ENCODE peak calls at places on chromosomes 5 and 9, in five cellular contexts. M is K562, X is endothelial cell of umbilical vein, S is stomach, H is upper lobe of left lung. C is an unnamed sample.

GRCh38 chr5:154312571-154312970 is 122.0 kb downstream of the GALNT10 start:
- DNase-seq in M (no peak), X (peak; percentile 63), S (no peak), H (no peak), C (no peak)

GRCh38 chr9:121686930-121687541 is 35.6 kb downstream of the DAB2IP start:
- DNase-seq in M (peak; percentile 71), X (peak; percentile 78), S (peak; percentile 87), H (peak; percentile 72), C (no peak)

GRCh38 chr5:112975721-112976431 is 722 bp upstream of the DCP2 start:
- DNase-seq in M (no peak), X (no peak), S (no peak), H (no peak), C (no peak)

GRCh38 chr5:108858959-108859358 is 111.3 kb downstream of the FER start:
- DNase-seq in M (peak; percentile 11), X (peak; percentile 2), S (no peak), H (no peak), C (no peak)

GRCh38 chr5:148790545-148791333 is 35.7 kb upstream of the ADRB2 start:
- DNase-seq in M (no peak), X (no peak), S (no peak), H (no peak), C (no peak)

GRCh38 chr5:138492552-138493045 is 27.3 kb downstream of the EGR1 start:
- DNase-seq in M (peak; percentile 44), X (no peak), S (no peak), H (no peak), C (no peak)

GRCh38 chr9:137778336-137778735 is 99.2 kb upstream of the CACNA1B start:
- DNase-seq in M (no peak), X (no peak), S (no peak), H (no peak), C (no peak)

GRCh38 chr9:80885894-80886293 is 803.5 kb downstream of the TLE1 start:
- DNase-seq in M (no peak), X (no peak), S (no peak), H (no peak), C (no peak)

GRCh38 chr5:178546675-178547033 is 43.5 kb downstream of the COL23A1 start:
- DNase-seq in M (no peak), X (no peak), S (no peak), H (no peak), C (no peak)

GRCh38 chr5:141757402-141757801 is 75.4 kb upstream of the ARAP3 start:
- DNase-seq in M (peak; percentile 42), X (peak; percentile 57), S (peak; percentile 47), H (no peak), C (no peak)

GRCh38 chr9:15824310-15824709 is 271.5 kb downstream of the CCDC171 start:
- DNase-seq in M (no peak), X (peak; percentile 23), S (no peak), H (no peak), C (no peak)

GRCh38 chr5:96978812-96979449 is 43.1 kb downstream of the LNPEP start:
- DNase-seq in M (no peak), X (no peak), S (no peak), H (no peak), C (no peak)

GRCh38 chr5:133251296-133252132 is 199.7 kb downstream of the HSPA4 start:
- DNase-seq in M (no peak), X (no peak), S (peak; percentile 81), H (no peak), C (no peak)

GRCh38 chr5:104347119-104347708 is 784.6 kb upstream of the NUDT12 start:
- DNase-seq in M (peak; percentile 1), X (peak; percentile 59), S (no peak), H (no peak), C (no peak)

GRCh38 chr5:126972062-126972895 is 58.1 kb downstream of the MARCHF3 start:
- DNase-seq in M (peak; percentile 70), X (peak; percentile 42), S (no peak), H (no peak), C (no peak)

GRCh38 chr9:109974143-109974917 is 194.3 kb downstream of the PALM2AKAP2 start:
- DNase-seq in M (no peak), X (no peak), S (peak; percentile 27), H (no peak), C (no peak)

GRCh38 chr5:148989567-148989966 is 73.3 kb downstream of the SH3TC2 start:
- DNase-seq in M (no peak), X (no peak), S (no peak), H (no peak), C (no peak)

GRCh38 chr9:121538221-121538620 is 38.6 kb upstream of the GGTA1 start:
- DNase-seq in M (no peak), X (no peak), S (no peak), H (no peak), C (no peak)

GRCh38 chr9:128902351-128903078 is 18.3 kb upstream of the PHYHD1 start:
- DNase-seq in M (no peak), X (no peak), S (peak; percentile 66), H (peak; percentile 68), C (no peak)
- TF ChIP-seq POLR2AphosphoS5 in M (no peak), X (no peak), S (no peak), H (peak; percentile 85), C (peak; percentile 58)

GRCh38 chr5:16572289-16573015 is 44.3 kb downstream of the RETREG1 start:
- DNase-seq in M (no peak), X (no peak), S (no peak), H (no peak), C (peak; percentile 72)

GRCh38 chr5:16570121-16570815 is 46.5 kb downstream of the RETREG1 start:
- DNase-seq in M (no peak), X (no peak), S (no peak), H (no peak), C (peak; percentile 45)

GRCh38 chr5:16567365-16567764 is 49.4 kb downstream of the RETREG1 start:
- DNase-seq in M (no peak), X (no peak), S (no peak), H (no peak), C (peak; percentile 84)

GRCh38 chr5:16565118-16565517 is 51.7 kb downstream of the RETREG1 start:
- DNase-seq in M (no peak), X (no peak), S (no peak), H (no peak), C (peak; percentile 60)

GRCh38 chr5:16568875-16569580 is 47.8 kb downstream of the RETREG1 start:
- DNase-seq in M (no peak), X (no peak), S (peak; percentile 45), H (no peak), C (peak; percentile 82)
- TF ChIP-seq POLR2AphosphoS5 in M (no peak), X (no peak), S (no peak), H (no peak), C (no peak)

GRCh38 chr9:114343471-114344187 is 14.0 kb downstream of the ORM2 start:
- DNase-seq in M (no peak), X (no peak), S (no peak), H (no peak), C (no peak)
- TF ChIP-seq POLR2AphosphoS5 in M (no peak), X (no peak), S (no peak), H (no peak), C (no peak)

GRCh38 chr9:133463864-133464615 is 4.3 kb downstream of the CACFD1 start:
- DNase-seq in M (peak; percentile 29), X (no peak), S (no peak), H (peak; percentile 90), C (no peak)
- TF ChIP-seq POLR2AphosphoS5 in M (no peak), X (no peak), S (no peak), H (no peak), C (no peak)

C was measured in esophagus muscularis mucosa.